ENCODE peak calls at places on chromosome 13, in seven cellular contexts. W is astrocyte of the spinal cord, Z is NCI-H2081, Q is HEK293T, S is NCI-H2171 treated with DMSO at 0.1 percent for 48 hours, G is mesenchymal stem cell, C is non-pigmented ciliary epithelial cell. D is an unnamed sample.

GRCh38 chr13:27415116-27415515 is 9.3 kb upstream of the GTF3A start:
- DNase-seq in S (no peak), Q (no peak), W (no peak), C (no peak), G (peak; percentile 23), Z (no peak), D (no peak)

GRCh38 chr13:51929699-51930098 is 67.9 kb downstream of the CCDC70 start:
- DNase-seq in G (no peak), S (no peak), C (no peak), Z (no peak), Q (no peak), W (no peak), D (no peak)

GRCh38 chr13:114229486-114229885 is 5.2 kb upstream of the CDC16 start:
- DNase-seq in W (no peak), Z (no peak), C (no peak), G (no peak), S (no peak), Q (no peak), D (peak; percentile 74)

GRCh38 chr13:79571147-79571546 is 90.2 kb downstream of the NDFIP2 start:
- DNase-seq in Z (no peak), W (no peak), Q (no peak), S (no peak), G (peak; percentile 37), C (no peak), D (no peak)

GRCh38 chr13:29479716-29480492 is 115.6 kb downstream of the SLC7A1 start:
- DNase-seq in Z (no peak), G (no peak), W (no peak), S (no peak), C (no peak), Q (no peak), D (no peak)

GRCh38 chr13:59780058-59780457 is 383.7 kb downstream of the DIAPH3 start:
- DNase-seq in C (no peak), Z (no peak), Q (no peak), S (peak; percentile 16), G (no peak), W (no peak), D (no peak)

GRCh38 chr13:42685762-42686560 is 95.4 kb upstream of the FAM216B start:
- DNase-seq in C (no peak), S (no peak), Z (no peak), G (no peak), Q (no peak), W (no peak), D (peak; percentile 98)

GRCh38 chr13:66663206-66663605 is 566.9 kb downstream of the PCDH9 start:
- DNase-seq in C (no peak), S (no peak), W (no peak), Q (no peak), G (no peak), Z (no peak), D (no peak)

GRCh38 chr13:111974065-111974640 is 92.8 kb upstream of the SOX1 start:
- DNase-seq in G (peak; percentile 42), W (no peak), S (no peak), Z (no peak), Q (no peak), C (no peak), D (no peak)

GRCh38 chr13:27962982-27963381 is 6.1 kb downstream of the CDX2 start:
- DNase-seq in S (no peak), Z (no peak), W (no peak), C (no peak), Q (no peak), G (no peak), D (no peak)

GRCh38 chr13:76992548-76993001 is 694 bp downstream of the CLN5 start:
- DNase-seq in Q (peak; percentile 42), Z (no peak), S (no peak), C (no peak), W (peak; percentile 20), G (peak; percentile 75), D (peak; percentile 4)

GRCh38 chr13:40764587-40765403 is 6.2 kb downstream of the MRPS31 start:
- DNase-seq in W (peak; percentile 74), G (no peak), C (no peak), Q (no peak), Z (no peak), S (no peak), D (peak; percentile 20)

GRCh38 chr13:45873491-45874360 is 22.2 kb upstream of the SIAH3 start:
- DNase-seq in W (peak; percentile 26), Q (no peak), G (peak; percentile 16), Z (no peak), C (peak; percentile 6), S (no peak), D (no peak)

GRCh38 chr13:106357198-106357597 is 178.3 kb downstream of the EFNB2 start:
- DNase-seq in W (peak; percentile 63), S (no peak), C (no peak), Z (no peak), G (peak; percentile 31), Q (no peak), D (no peak)

GRCh38 chr13:46015374-46015773 is 37.2 kb downstream of the ZC3H13 start:
- DNase-seq in C (no peak), W (no peak), Z (no peak), S (no peak), Q (no peak), G (no peak), D (peak; percentile 44)